ENCODE peak calls at places on chromosomes 2 and 18, in eight cellular contexts. N, L, J, B, G, U, V and O are unnamed samples.

GRCh38 chr18:12776821-12777471 is 74.1 kb downstream of the PSMG2 start:
- DNase-seq in U (no peak), G (no peak), V (no peak), L (no peak), B (no peak), N (peak), J (no peak), O (no peak)

GRCh38 chr18:37420315-37420880 is 145.2 kb downstream of the CELF4 start:
- DNase-seq in G (peak), U (no peak), B (no peak), V (no peak), L (no peak), J (no peak), N (no peak), O (no peak)

GRCh38 chr2:237350597-237350996 is 63.4 kb downstream of the COL6A3 start:
- DNase-seq in L (no peak), V (no peak), B (no peak), N (no peak), U (no peak), G (no peak), J (no peak), O (no peak)

GRCh38 chr18:58174285-58174684 is 130.3 kb downstream of the NEDD4L start:
- DNase-seq in J (no peak), N (peak), B (no peak), L (no peak), U (no peak), G (no peak), V (no peak), O (no peak)

GRCh38 chr2:202140522-202141292 is 67.7 kb downstream of the KIAA2012 start:
- DNase-seq in N (no peak), L (no peak), B (peak), U (peak), V (no peak), J (no peak), G (no peak), O (no peak)

GRCh38 chr18:63320690-63321265 is 1.2 kb upstream of the BCL2 start:
- DNase-seq in U (peak), G (peak), N (peak), J (peak), L (peak), V (no peak), B (peak), O (no peak)

GRCh38 chr2:64186698-64187605 is 42.7 kb upstream of the PELI1 start:
- DNase-seq in V (no peak), N (no peak), B (peak), J (no peak), U (peak), G (peak), L (no peak), O (no peak)

GRCh38 chr2:238860966-238861730 is 13.3 kb downstream of the TWIST2 start:
- DNase-seq in L (no peak), V (no peak), N (no peak), G (no peak), U (no peak), B (peak), J (no peak), O (no peak)

GRCh38 chr18:55983433-55983832 is 395.4 kb upstream of the TCF4 start:
- DNase-seq in G (no peak), L (no peak), J (no peak), U (no peak), V (no peak), B (no peak), N (no peak), O (no peak)

GRCh38 chr2:148640767-148641166 is 3.8 kb upstream of the EPC2 start:
- DNase-seq in N (no peak), U (peak), G (no peak), V (no peak), J (no peak), B (peak), L (no peak), O (no peak)

GRCh38 chr2:189037518-189037917 is 63.3 kb downstream of the COL3A1 start:
- DNase-seq in B (peak), L (no peak), G (peak), J (no peak), N (no peak), U (peak), V (no peak), O (no peak)

GRCh38 chr2:237629739-237630138 is 2.4 kb downstream of the LRRFIP1 start:
- DNase-seq in L (no peak), G (peak), V (no peak), N (no peak), J (no peak), U (peak), B (peak), O (no peak)

GRCh38 chr2:128448331-128449225 is 129.9 kb upstream of the HS6ST1 start:
- DNase-seq in U (no peak), B (no peak), V (no peak), N (no peak), J (no peak), G (no peak), L (no peak), O (no peak)

GRCh38 chr2:29829841-29830240 is 91.5 kb downstream of the ALK start:
- DNase-seq in V (no peak), L (no peak), B (no peak), N (no peak), J (no peak), G (no peak), U (no peak), O (no peak)

GRCh38 chr2:57552885-57553284 is 493.7 kb upstream of the VRK2 start:
- DNase-seq in G (no peak), J (no peak), L (no peak), V (no peak), U (no peak), B (no peak), N (no peak), O (no peak)

GRCh38 chr2:196516541-196516940 is 123.0 kb upstream of the CCDC150 start:
- DNase-seq in J (no peak), U (no peak), N (no peak), B (peak), L (no peak), V (no peak), G (no peak), O (peak)

GRCh38 chr2:46873632-46874068 is 42.0 kb downstream of the MCFD2 start:
- DNase-seq in B (peak), G (peak), J (no peak), V (peak), L (no peak), N (peak), U (peak), O (peak)

GRCh38 chr2:169761251-169761969 is 27.8 kb downstream of the KLHL23 start:
- DNase-seq in G (no peak), J (no peak), L (no peak), B (no peak), V (no peak), N (no peak), U (no peak), O (no peak)

GRCh38 chr2:8567469-8568108 is 114.3 kb upstream of the ID2 start:
- DNase-seq in L (no peak), U (no peak), G (no peak), N (no peak), J (no peak), B (no peak), V (no peak), O (no peak)

GRCh38 chr2:44912660-44913059 is 28.8 kb upstream of the SIX3 start:
- DNase-seq in N (no peak), V (no peak), L (no peak), U (peak), B (peak), G (peak), J (no peak), O (peak)

GRCh38 chr2:20551231-20551944 is 99.5 kb downstream of the HS1BP3 start:
- DNase-seq in B (no peak), U (no peak), L (no peak), J (no peak), G (no peak), V (no peak), N (no peak), O (peak)

GRCh38 chr2:104876606-104877005 is 22.7 kb downstream of the POU3F3 start:
- DNase-seq in G (no peak), U (no peak), L (no peak), J (no peak), V (no peak), N (no peak), B (no peak), O (no peak)